ENCODE peak calls at places on chromosome 18, in five cellular contexts. W is choroid plexus epithelial cell, I is psoas muscle, R is GM23338, U is fibroblast of villous mesenchyme. B is an unnamed sample.

GRCh38 chr18:33749831-33750230 is 171.8 kb downstream of the ASXL3 start:
- DNase-seq in R (no peak), U (no peak), W (no peak), I (no peak), B (no peak)

GRCh38 chr18:26520974-26521373 is 27.4 kb downstream of the KCTD1 start:
- DNase-seq in I (no peak), W (no peak), R (no peak), U (no peak), B (no peak)

GRCh38 chr18:40926679-40927078 is 1028.4 kb upstream of the PIK3C3 start:
- DNase-seq in I (no peak), W (no peak), U (no peak), R (no peak), B (no peak)

GRCh38 chr18:28606686-28607085 is 429.8 kb upstream of the CDH2 start:
- DNase-seq in U (no peak), I (no peak), W (peak; percentile 33), R (no peak), B (no peak)

GRCh38 chr18:50405582-50406271 is 30.9 kb downstream of the SKA1 start:
- DNase-seq in W (no peak), U (no peak), I (no peak), R (peak; percentile 61), B (no peak)

GRCh38 chr18:37846996-37847395 is 281.4 kb upstream of the CELF4 start:
- DNase-seq in W (no peak), R (peak; percentile 2), U (no peak), I (no peak), B (no peak)

GRCh38 chr18:69958422-69958821 is 10.7 kb upstream of the CD226 start:
- DNase-seq in I (no peak), R (no peak), W (no peak), U (no peak), B (no peak)

GRCh38 chr18:67417864-67418523 is 98.5 kb downstream of the DSEL start:
- DNase-seq in R (no peak), W (peak; percentile 78), U (peak; percentile 87), I (no peak), B (no peak)

GRCh38 chr18:28855524-28855923 is 678.6 kb upstream of the CDH2 start:
- DNase-seq in R (no peak), I (no peak), U (peak; percentile 61), W (peak; percentile 79), B (no peak)

GRCh38 chr18:79523738-79524180 is 128.0 kb downstream of the NFATC1 start:
- DNase-seq in U (no peak), W (no peak), I (no peak), R (no peak), B (no peak)

GRCh38 chr18:63708650-63709049 is 5.9 kb downstream of the SERPINB11 start:
- DNase-seq in R (no peak), I (no peak), W (peak; percentile 50), U (peak; percentile 23), B (no peak)

GRCh38 chr18:74806700-74807416 is 209.2 kb downstream of the ZNF407 start:
- DNase-seq in R (no peak), U (peak; percentile 59), I (no peak), W (peak; percentile 75), B (no peak)

GRCh38 chr18:75111673-75112485 is 97.1 kb downstream of the PTGR3 start:
- DNase-seq in R (no peak), W (peak; percentile 28), U (peak; percentile 8), I (no peak), B (no peak)

GRCh38 chr18:39862341-39862740 is 2092.7 kb upstream of the PIK3C3 start:
- DNase-seq in I (no peak), R (no peak), W (peak; percentile 23), U (no peak), B (no peak)

GRCh38 chr18:55337908-55338521 is 250.0 kb downstream of the TCF4 start:
- DNase-seq in W (no peak), U (no peak), R (no peak), I (peak; percentile 35), B (no peak)

GRCh38 chr18:75169411-75169810 is 39.5 kb downstream of the PTGR3 start:
- DNase-seq in U (no peak), I (no peak), W (no peak), R (no peak), B (no peak)

GRCh38 chr18:8730080-8730827 is 24.9 kb downstream of the MTCL1 start:
- DNase-seq in I (peak; percentile 49), W (peak; percentile 93), R (no peak), U (peak; percentile 86), B (no peak)

GRCh38 chr18:9333441-9334350 is 877 bp upstream of the TWSG1 start:
- DNase-seq in U (no peak), W (no peak), I (no peak), R (peak; percentile 79), B (no peak)

GRCh38 chr18:32040936-32041335 is 22.3 kb downstream of the RNF125 start:
- DNase-seq in W (no peak), I (no peak), R (no peak), U (no peak), B (no peak)

GRCh38 chr18:68722807-68723206 is 7.9 kb upstream of the TMX3 start:
- DNase-seq in R (no peak), I (no peak), U (no peak), W (no peak), B (no peak)

GRCh38 chr18:39911716-39912115 is 2043.3 kb upstream of the PIK3C3 start:
- DNase-seq in W (no peak), U (no peak), I (no peak), R (no peak), B (no peak)

GRCh38 chr18:13565228-13565627 is 161.1 kb downstream of the FAM210A start:
- DNase-seq in U (no peak), R (no peak), I (peak; percentile 41), W (no peak), B (no peak)

GRCh38 chr18:24270937-24271380 is 126.7 kb downstream of the OSBPL1A start:
- DNase-seq in U (peak; percentile 43), I (no peak), R (peak; percentile 58), W (peak; percentile 52), B (no peak)

GRCh38 chr18:12904012-12904516 is 20.0 kb upstream of the PTPN2 start:
- DNase-seq in I (peak; percentile 21), W (no peak), R (no peak), U (peak; percentile 41), B (no peak)

DNA sequence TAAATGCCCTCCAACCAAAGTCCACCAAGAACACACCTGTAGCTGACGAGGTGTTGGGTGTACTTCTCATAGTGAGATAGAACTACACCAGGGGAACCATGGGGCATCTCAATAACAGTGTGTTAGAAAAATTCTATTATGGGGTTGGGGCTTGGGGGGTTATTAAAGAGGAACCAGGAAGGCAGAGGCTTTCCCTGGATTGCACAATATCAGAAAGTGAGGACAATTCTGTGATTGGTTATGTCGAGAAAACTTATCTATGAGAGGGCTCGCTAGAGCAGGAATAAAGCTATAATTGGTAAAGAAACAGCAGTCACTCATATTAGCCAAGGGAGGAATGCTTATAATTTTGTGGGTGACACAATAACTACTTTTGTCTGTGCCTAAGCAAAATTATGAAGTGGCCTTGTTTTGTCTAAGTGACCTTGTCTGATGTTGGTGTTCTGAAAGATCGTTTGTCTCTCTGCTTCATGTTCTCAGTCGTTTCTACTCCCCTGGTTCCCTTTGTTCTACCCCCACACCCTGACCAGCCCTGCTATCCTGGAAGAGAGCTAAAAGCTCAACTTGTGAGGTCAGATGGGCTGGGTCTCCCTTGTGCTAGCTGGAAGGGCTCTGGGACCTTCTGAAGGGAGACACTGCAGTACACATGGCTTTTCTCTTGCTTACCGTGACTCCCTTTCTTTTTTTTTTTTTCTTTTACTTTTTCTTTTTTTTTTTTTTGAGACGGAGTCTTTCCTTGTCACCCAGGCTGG is 21.6 kb upstream of the INO80C start:
- DNase-seq in U (no peak), R (no peak), W (no peak), I (no peak), B (no peak)
- TF ChIP-seq CTCF in U (no peak), R (no peak), W (no peak), I (no peak), B (no peak)

GRCh38 chr18:44744206-44745180 is 63.8 kb downstream of the SETBP1 start:
- DNase-seq in W (no peak), R (peak; percentile 67), U (no peak), I (peak; percentile 53), B (peak; percentile 37)
- H3K4me3 ChIP-seq in W (no peak overlapping the region), R (peak overlapping the region; percentile 50), U (no peak overlapping the region), I (peak overlapping the region; percentile 58), B (no peak overlapping the region)

GRCh38 chr18:2415656-2416055 is 155.6 kb downstream of the METTL4 start:
- DNase-seq in W (no peak), R (no peak), I (no peak), U (no peak), B (no peak)
- TF ChIP-seq CTCF in W (no peak), R (no peak), I (no peak), U (no peak), B (no peak)

GRCh38 chr18:57429607-57430165 is 5.5 kb upstream of the ONECUT2 start:
- DNase-seq in I (no peak), U (no peak), R (peak; percentile 60), W (no peak), B (no peak)
- H3K4me3 ChIP-seq in I (peak overlapping the region; percentile 10), U (no peak overlapping the region), R (peak overlapping the region; percentile 76), W (no peak overlapping the region), B (no peak overlapping the region)

DNA sequence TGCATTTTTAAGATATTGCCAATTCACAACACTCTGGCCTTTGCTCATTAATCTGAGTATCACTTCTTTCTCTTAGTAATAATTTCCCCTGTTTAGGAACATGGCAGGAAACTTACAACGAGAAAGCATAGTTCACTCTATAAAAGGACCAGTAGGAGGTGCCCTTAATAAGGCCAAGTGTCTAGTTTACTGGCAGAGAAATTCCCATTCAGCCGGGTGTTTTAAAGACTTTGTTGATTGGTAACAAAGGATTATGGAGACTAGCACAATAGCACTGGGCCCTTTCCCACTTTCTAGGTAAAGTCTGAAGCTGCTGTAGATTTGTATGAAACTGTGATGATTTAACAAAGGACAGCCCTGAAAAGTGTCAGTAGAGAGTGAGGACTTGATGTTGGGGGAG is 3.1 kb downstream of the DCC start:
- DNase-seq in I (no peak), R (peak; percentile 67), U (no peak), W (peak; percentile 49), B (peak; percentile 24)
- TF ChIP-seq CTCF in I (no peak), R (peak; percentile 65), U (no peak), W (peak; percentile 46), B (peak; percentile 58)

DNA sequence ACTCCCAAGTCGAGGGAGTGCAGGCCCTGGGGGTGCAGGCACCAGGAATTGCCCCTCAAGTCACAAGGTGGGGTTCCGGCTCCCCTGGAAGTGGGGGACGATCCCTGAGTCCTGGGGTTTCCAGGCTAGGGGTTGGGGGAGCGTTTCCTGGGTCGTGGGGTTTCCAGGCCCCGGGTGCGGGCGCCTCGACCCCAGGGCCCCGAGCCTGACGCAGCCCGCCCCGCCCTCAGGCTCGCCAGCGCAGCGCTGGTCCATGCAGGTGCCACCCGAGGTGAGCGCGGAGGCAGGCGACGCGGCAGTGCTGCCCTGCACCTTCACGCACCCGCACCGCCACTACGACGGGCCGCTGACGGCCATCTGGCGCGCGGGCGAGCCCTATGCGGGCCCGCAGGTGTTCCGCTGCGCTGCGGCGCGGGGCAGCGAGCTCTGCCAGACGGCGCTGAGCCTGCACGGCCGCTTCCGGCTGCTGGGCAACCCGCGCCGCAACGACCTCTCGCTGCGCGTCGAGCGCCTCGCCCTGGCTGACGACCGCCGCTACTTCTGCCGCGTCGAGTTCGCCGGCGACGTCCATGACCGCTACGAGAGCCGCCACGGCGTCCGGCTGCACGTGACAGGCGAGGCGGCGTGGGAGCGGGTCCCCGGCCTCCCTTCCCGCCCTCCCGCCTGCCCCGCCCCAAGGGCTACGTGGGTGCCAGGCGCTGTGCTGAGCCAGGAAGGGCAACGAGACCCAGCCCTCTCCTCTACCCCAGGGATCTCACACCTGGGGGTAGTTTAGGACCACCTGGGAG is 12.0 kb downstream of the SIGLEC15 start:
- DNase-seq in W (peak; percentile 58), I (peak; percentile 44), U (peak; percentile 54), R (peak; percentile 89), B (peak; percentile 79)
- H3K4me3 ChIP-seq in W (peak overlapping the region; percentile 30), I (peak overlapping the region; percentile 55), U (peak overlapping the region; percentile 9), R (peak overlapping the region; percentile 50), B (peak overlapping the region; percentile 7)

GRCh38 chr18:72140007-72140406 is 404.1 kb downstream of the CBLN2 start:
- DNase-seq in I (no peak), U (no peak), W (no peak), R (no peak), B (no peak)
- TF ChIP-seq CTCF in I (no peak), U (no peak), W (no peak), R (no peak), B (no peak)